ENCODE peak calls at places on chromosomes 13 and 19, in four cellular contexts. X, W, T and K are unnamed samples.

GRCh38 chr19:13561461-13561860 is 55.2 kb upstream of the CACNA1A start:
- DNase-seq in W (no peak), X (no peak), T (no peak), K (no peak)

GRCh38 chr19:47228168-47228936 is 2.6 kb downstream of the BBC3 start:
- DNase-seq in W (no peak), X (peak), T (peak), K (peak)

GRCh38 chr13:33411312-33411711 is 125.8 kb upstream of the STARD13 start:
- DNase-seq in W (no peak), T (no peak), X (no peak), K (no peak)

GRCh38 chr19:53583181-53583580 is 45.2 kb downstream of the ZNF331 start:
- DNase-seq in X (no peak), T (no peak), W (no peak), K (no peak)

GRCh38 chr19:14440049-14440448 is 6.9 kb downstream of the PKN1 start:
- DNase-seq in W (peak), T (no peak), X (peak), K (no peak)

GRCh38 chr13:28568286-28568685 is 73.4 kb upstream of the FLT1 start:
- DNase-seq in T (no peak), X (peak), W (no peak), K (no peak)

GRCh38 chr19:5037936-5038335 is 69.0 kb downstream of the KDM4B start:
- DNase-seq in X (no peak), W (no peak), T (no peak), K (no peak)

GRCh38 chr13:42048625-42049453 is at the start of gene DGKH:
- DNase-seq in W (no peak), X (peak), T (no peak), K (peak)

GRCh38 chr19:33286899-33287298 is 15.4 kb downstream of the CEBPA start:
- DNase-seq in T (no peak), W (no peak), X (no peak), K (no peak)

GRCh38 chr19:48395170-48395455 is 1.6 kb downstream of the GRIN2D start:
- DNase-seq in T (no peak), X (no peak), W (no peak), K (no peak)

GRCh38 chr13:41668130-41668757 is 210.9 kb downstream of the RGCC start:
- DNase-seq in T (peak), W (peak), X (peak), K (no peak)

GRCh38 chr19:4679416-4679815 is 9.3 kb upstream of the MYDGF start:
- DNase-seq in W (no peak), T (no peak), X (peak), K (no peak)

GRCh38 chr19:7349961-7350711 is 1.4 kb downstream of the ARHGEF18 start:
- DNase-seq in X (no peak), T (no peak), W (no peak), K (no peak)

GRCh38 chr13:38674208-38674607 is 12.7 kb upstream of the FREM2 start:
- DNase-seq in X (no peak), T (no peak), W (no peak), K (no peak)

GRCh38 chr19:17234911-17235617 is 9.0 kb downstream of the OCEL1 start:
- DNase-seq in T (no peak), W (no peak), X (peak), K (peak)

GRCh38 chr13:54486421-54487166 is 1458.0 kb downstream of the OLFM4 start:
- DNase-seq in X (no peak), T (no peak), W (no peak), K (no peak)

GRCh38 chr19:49761625-49762311 is 1.3 kb downstream of the TSKS start:
- DNase-seq in X (peak), W (no peak), T (peak), K (no peak)

GRCh38 chr13:33514362-33514761 is 228.8 kb upstream of the STARD13 start:
- DNase-seq in T (no peak), X (no peak), W (no peak), K (peak)

GRCh38 chr19:4597975-4598671 is 38.6 kb upstream of the SEMA6B start:
- DNase-seq in T (no peak), W (no peak), X (peak), K (peak)

GRCh38 chr19:51257471-51257870 is 6.6 kb downstream of the SIGLECL1 start:
- DNase-seq in W (no peak), X (no peak), T (no peak), K (no peak)

GRCh38 chr19:19464339-19465098 is 50.8 kb downstream of the TSSK6 start:
- DNase-seq in T (no peak), W (no peak), X (no peak), K (peak)

GRCh38 chr19:1445932-1446712 is 3.8 kb upstream of the APC2 start:
- DNase-seq in T (no peak), X (peak), W (no peak), K (peak)

GRCh38 chr19:45800009-45800553 is 7.4 kb upstream of the DMWD start:
- DNase-seq in X (peak), T (no peak), W (no peak), K (no peak)

GRCh38 chr13:80389073-80390038 is 48.4 kb upstream of the SPRY2 start:
- DNase-seq in X (no peak), W (no peak), T (no peak), K (no peak)

GRCh38 chr19:23241433-23241832 is 8.8 kb downstream of the ZNF724 start:
- DNase-seq in X (no peak), T (no peak), W (no peak), K (no peak)

GRCh38 chr13:49810825-49811526 is 18.5 kb upstream of the KPNA3 start:
- DNase-seq in T (peak), W (no peak), X (no peak), K (no peak)

GRCh38 chr19:7772752-7773291 is 9.8 kb downstream of the CLEC4M start:
- DNase-seq in X (no peak), T (no peak), W (peak), K (no peak)

GRCh38 chr13:90846956-90847355 is 500.5 kb upstream of the MIR17HG start:
- DNase-seq in W (no peak), T (no peak), X (no peak), K (no peak)

GRCh38 chr19:17757125-17757524 is 5.8 kb downstream of the FCHO1 start:
- DNase-seq in T (no peak), W (no peak), X (no peak), K (no peak)

GRCh38 chr13:62185631-62186256 is 770.1 kb upstream of the PCDH20 start:
- DNase-seq in X (no peak), W (no peak), T (no peak), K (no peak)

GRCh38 chr19:16342002-16342715 is 17.5 kb downstream of the KLF2 start:
- DNase-seq in W (peak), X (no peak), T (no peak), K (no peak)

GRCh38 chr19:48249502-48250014 is 6.2 kb downstream of the CARD8 start:
- DNase-seq in T (no peak), W (peak), X (no peak), K (no peak)

GRCh38 chr13:114281351-114282142 is at the start of gene UPF3A:
- DNase-seq in W (peak), X (peak), T (peak), K (peak)

GRCh38 chr13:92823059-92823458 is 403.5 kb upstream of the GPC6 start:
- DNase-seq in X (no peak), W (no peak), T (no peak), K (no peak)

GRCh38 chr19:32605544-32605943 is 24.6 kb downstream of the PDCD5 start:
- DNase-seq in W (no peak), X (no peak), T (no peak), K (no peak)

GRCh38 chr13:67341406-67341805 is 111.3 kb upstream of the PCDH9 start:
- DNase-seq in X (no peak), W (no peak), T (no peak), K (no peak)

DNA sequence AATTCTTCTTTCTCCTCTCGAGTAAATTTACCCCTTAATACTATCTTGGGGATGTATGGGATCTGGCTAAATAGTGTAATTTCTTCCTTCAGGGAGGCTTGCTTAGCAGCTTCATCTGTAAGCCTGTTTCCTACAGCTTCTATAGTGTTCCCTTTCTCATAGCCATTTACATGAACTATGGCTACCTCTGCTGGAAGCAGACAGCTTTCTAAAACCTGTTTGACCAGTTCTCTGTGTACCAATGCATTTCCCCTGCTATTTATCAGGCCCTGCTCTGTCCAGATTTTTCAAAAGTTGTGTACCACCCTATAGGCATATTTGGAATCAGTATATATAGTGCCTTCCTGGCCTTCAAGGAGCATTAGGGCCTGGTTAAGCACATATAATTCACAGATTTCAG is 113.6 kb upstream of the PCDH9 start:
- DNase-seq in W (no peak), X (no peak), T (no peak), K (no peak)
- TF ChIP-seq TCF7 in W (no peak), X (no peak), T (no peak), K (no peak)

GRCh38 chr19:11125994-11126685 is 29.4 kb downstream of the SPC24 start:
- DNase-seq in W (no peak), X (peak), T (peak), K (peak)
- TF ChIP-seq MAX in W (no peak), X (no peak), T (no peak), K (no peak)

DNA sequence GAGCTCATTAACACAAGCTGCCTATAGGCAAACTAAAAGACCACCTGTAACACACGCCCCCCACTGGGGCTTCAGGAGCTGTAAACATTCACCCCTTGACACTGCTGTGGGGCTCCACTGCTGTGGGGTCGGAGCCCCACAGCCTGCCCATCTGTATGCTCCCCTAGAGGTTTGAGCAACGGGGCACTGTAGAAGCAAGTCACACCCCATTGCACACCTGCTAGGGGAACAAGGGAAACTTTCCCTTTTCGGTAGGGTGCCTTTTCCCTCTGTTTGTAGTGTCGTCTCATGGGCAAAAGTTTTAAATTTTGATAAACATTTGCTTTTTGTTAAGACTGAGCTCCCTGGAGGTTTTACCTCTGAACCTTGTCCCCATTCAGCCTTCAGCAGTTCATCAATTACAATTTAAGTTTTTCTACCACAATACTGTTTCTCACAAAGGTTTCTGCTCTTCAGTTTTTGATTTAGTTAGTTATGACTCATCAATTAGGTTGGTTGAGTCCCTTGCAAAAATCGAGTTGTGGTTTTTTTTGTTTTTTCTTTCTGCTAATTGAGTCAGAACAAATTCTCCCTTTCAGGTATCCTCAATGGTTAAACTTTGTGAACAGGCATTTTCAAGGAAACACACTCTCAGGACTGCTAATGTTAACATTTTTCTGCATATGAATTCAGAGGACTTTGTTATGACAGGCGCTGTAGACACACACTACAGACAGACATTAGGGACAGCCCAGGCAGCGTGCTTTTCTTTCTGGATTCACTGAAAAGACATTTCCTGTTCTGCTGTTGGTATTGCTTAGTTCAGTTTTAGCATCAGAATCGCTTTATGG is 35.1 kb downstream of the ZNF433 start:
- DNase-seq in X (no peak), T (no peak), W (peak), K (no peak)
- TF ChIP-seq ATF2 in X (no peak), T (no peak), W (peak), K (no peak)

GRCh38 chr13:30140973-30141372 is 166.4 kb downstream of the KATNAL1 start:
- DNase-seq in W (no peak), T (no peak), X (no peak), K (no peak)
- TF ChIP-seq TCF7 in W (no peak), T (no peak), X (no peak), K (no peak)

DNA sequence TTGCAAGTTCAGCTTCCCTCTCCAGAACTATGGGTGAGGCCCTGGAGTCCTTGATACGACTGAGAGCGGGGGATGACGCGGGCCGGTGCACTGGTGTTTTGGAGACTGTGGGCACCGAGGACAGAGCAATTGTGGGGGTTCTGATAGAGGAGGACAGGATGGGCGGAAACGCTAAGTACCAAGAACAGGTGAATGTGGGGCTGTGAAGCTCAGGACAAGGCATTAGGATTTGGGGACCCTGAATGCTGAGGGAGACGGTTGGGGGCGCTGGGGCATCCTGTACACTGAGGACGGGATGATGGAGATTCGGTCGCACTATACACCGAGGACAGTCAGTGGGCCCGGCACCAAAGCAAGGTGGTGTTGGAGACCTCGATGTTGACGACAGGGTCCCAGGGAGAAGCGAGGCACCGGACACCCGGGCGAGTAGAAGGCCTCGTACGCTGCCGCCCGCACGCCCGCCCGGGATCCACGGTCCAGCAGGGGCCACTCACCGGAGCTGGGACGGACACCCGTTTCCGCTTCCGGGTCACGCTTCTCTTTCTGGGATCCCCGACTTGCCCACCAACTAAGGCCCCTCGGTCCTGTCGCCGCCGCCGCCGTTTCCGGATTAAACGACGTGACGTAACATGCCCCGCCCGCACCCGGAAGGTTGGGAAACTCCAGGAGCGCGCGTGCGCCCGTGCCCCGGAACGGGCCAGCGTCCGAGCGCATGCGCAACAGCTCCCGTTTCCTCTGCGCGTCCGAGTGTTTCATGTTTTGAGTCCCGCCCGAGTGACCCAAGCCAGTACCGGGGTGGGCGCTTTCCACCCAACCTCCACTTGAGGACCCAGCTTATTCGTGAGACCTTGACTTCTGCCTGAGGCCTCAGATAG is at the start of gene CHMP2A:
- DNase-seq in X (peak), W (peak), T (peak), K (peak)
- TF ChIP-seq MAX in X (peak), W (peak), T (no peak), K (peak)

GRCh38 chr13:30045916-30046704 is 195.7 kb upstream of the UBL3 start:
- DNase-seq in T (no peak), X (no peak), W (no peak), K (no peak)

GRCh38 chr13:30044932-30045331 is 194.5 kb upstream of the UBL3 start:
- DNase-seq in T (no peak), W (no peak), X (no peak), K (no peak)

GRCh38 chr13:30043631-30043925 is 193.2 kb upstream of the UBL3 start:
- DNase-seq in T (no peak), X (no peak), W (no peak), K (no peak)

GRCh38 chr13:30049692-30050091 is 199.3 kb upstream of the UBL3 start:
- DNase-seq in W (no peak), X (no peak), T (no peak), K (no peak)

GRCh38 chr13:30047154-30047874 is 196.9 kb upstream of the UBL3 start:
- DNase-seq in T (no peak), W (no peak), X (no peak), K (no peak)
- TF ChIP-seq ATF2 in T (no peak), W (no peak), X (no peak), K (no peak)